ENCODE peak calls at places on chromosomes 7 and 10, in six cellular contexts. Q, J, E, I, O and Y are unnamed samples.
A peak's percentile ranks its signal among the peaks of the same experiment; 100 is the strongest.

GRCh38 chr7:132861940-132862554 is 219.8 kb downstream of the CHCHD3 start:
- DNase-seq in Q (no peak), J (no peak), E (peak; percentile 38), I (no peak), O (no peak), Y (no peak)

GRCh38 chr7:17434191-17434590 is 135.7 kb downstream of the AHR start:
- DNase-seq in Q (no peak), J (no peak), E (no peak), I (no peak), O (no peak), Y (no peak)

GRCh38 chr10:132452651-132453469 is 55.9 kb downstream of the PWWP2B start:
- DNase-seq in Q (peak; percentile 94), J (peak; percentile 92), E (peak; percentile 81), I (peak; percentile 98), O (peak; percentile 92), Y (no peak)

GRCh38 chr10:70053212-70053895 is 708 bp downstream of the MACROH2A2 start:
- DNase-seq in Q (peak; percentile 30), J (no peak), E (peak; percentile 41), I (no peak), O (peak; percentile 64), Y (no peak)

GRCh38 chr10:3068968-3069737 is 1.8 kb downstream of the PFKP start:
- DNase-seq in Q (peak; percentile 38), J (no peak), E (no peak), I (no peak), O (no peak), Y (no peak)

GRCh38 chr10:95196053-95196452 is 2.0 kb downstream of the ACSM6 start:
- DNase-seq in Q (no peak), J (no peak), E (no peak), I (no peak), O (no peak), Y (no peak)

GRCh38 chr10:28280652-28281051 is 22.2 kb downstream of the MPP7 start:
- DNase-seq in Q (no peak), J (no peak), E (no peak), I (no peak), O (no peak), Y (no peak)

GRCh38 chr10:91604936-91605534 is 27.8 kb downstream of the PPP1R3C start:
- DNase-seq in Q (no peak), J (no peak), E (peak; percentile 67), I (no peak), O (no peak), Y (no peak)

GRCh38 chr7:120658516-120658915 is 199.4 kb downstream of the TSPAN12 start:
- DNase-seq in Q (no peak), J (no peak), E (no peak), I (no peak), O (no peak), Y (no peak)
- H3K36me3 ChIP-seq in Q (no peaks in the 10 kb centered on the region), J (no peaks in the 10 kb centered on the region), E (no peaks in the 10 kb centered on the region), I (no peaks in the 10 kb centered on the region), O (no peaks in the 10 kb centered on the region), Y (no peaks in the 10 kb centered on the region)

GRCh38 chr7:114422478-114423217 is 8.0 kb downstream of the FOXP2 start:
- DNase-seq in Q (no peak), J (no peak), E (peak; percentile 19), I (no peak), O (no peak), Y (no peak)
- TF ChIP-seq CTCF in Q (peak; percentile 30), J (no peak), E (peak; percentile 52), I (no peak), O (peak; percentile 23), Y (no peak)

GRCh38 chr7:140053812-140054539 is 8.8 kb downstream of the PARP12 start:
- DNase-seq in Q (no peak), J (no peak), E (no peak), I (no peak), O (no peak), Y (no peak)
- H3K36me3 ChIP-seq in Q (peaks cover 4% of the 10 kb centered on the region), J (no peaks in the 10 kb centered on the region), E (peaks cover 14% of the 10 kb centered on the region), I (peaks cover 47% of the 10 kb centered on the region), O (peaks cover 15% of the 10 kb centered on the region), Y (peaks cover 11% of the 10 kb centered on the region)

DNA sequence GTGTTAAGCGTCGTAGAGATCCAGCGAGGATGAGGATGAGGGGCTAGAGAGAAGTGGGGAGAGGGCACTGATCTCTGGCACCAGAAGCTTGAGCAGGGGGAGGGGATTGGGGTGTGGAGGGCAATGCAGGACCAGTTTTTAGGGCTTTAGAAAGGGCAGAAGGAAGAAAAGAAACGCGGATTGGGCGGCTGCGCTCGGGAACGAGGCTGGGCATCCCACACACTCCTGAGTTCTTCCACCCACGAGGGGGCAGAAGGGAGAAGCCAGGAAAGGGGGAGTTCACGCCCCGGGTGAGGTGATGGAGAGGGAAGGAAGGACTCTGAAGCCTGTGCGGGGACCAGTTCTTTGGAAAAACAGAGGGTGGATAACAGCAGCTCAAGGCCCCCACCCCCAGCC is 6.1 kb upstream of the VGF start:
- DNase-seq in Q (no peak), J (no peak), E (no peak), I (no peak), O (no peak), Y (no peak)
- TF ChIP-seq CTCF in Q (no peak), J (no peak), E (peak; percentile 34), I (no peak), O (no peak), Y (no peak)

GRCh38 chr7:6121141-6121540 is 90.0 kb downstream of the ANKRD61 start:
- DNase-seq in Q (no peak), J (no peak), E (peak; percentile 28), I (no peak), O (no peak), Y (no peak)

GRCh38 chr7:6116216-6116615 is 85.0 kb downstream of the ANKRD61 start:
- DNase-seq in Q (no peak), J (no peak), E (no peak), I (no peak), O (no peak), Y (no peak)

GRCh38 chr7:6117533-6117932 is 86.4 kb downstream of the ANKRD61 start:
- DNase-seq in Q (no peak), J (no peak), E (no peak), I (no peak), O (no peak), Y (no peak)
- H3K36me3 ChIP-seq in Q (no peaks in the 10 kb centered on the region), J (no peaks in the 10 kb centered on the region), E (peaks cover 62% of the 10 kb centered on the region), I (peaks cover 96% of the 10 kb centered on the region), O (peaks cover 52% of the 10 kb centered on the region), Y (peaks cover 88% of the 10 kb centered on the region)

GRCh38 chr10:106919798-106920382 is 244.6 kb downstream of the SORCS1 start:
- DNase-seq in Q (no peak), J (no peak), E (no peak), I (no peak), O (no peak), Y (no peak)

GRCh38 chr10:106920538-106920937 is 244.0 kb downstream of the SORCS1 start:
- DNase-seq in Q (no peak), J (no peak), E (no peak), I (no peak), O (no peak), Y (no peak)

GRCh38 chr10:106913294-106913693 is 251.2 kb downstream of the SORCS1 start:
- DNase-seq in Q (no peak), J (no peak), E (no peak), I (no peak), O (no peak), Y (no peak)

DNA sequence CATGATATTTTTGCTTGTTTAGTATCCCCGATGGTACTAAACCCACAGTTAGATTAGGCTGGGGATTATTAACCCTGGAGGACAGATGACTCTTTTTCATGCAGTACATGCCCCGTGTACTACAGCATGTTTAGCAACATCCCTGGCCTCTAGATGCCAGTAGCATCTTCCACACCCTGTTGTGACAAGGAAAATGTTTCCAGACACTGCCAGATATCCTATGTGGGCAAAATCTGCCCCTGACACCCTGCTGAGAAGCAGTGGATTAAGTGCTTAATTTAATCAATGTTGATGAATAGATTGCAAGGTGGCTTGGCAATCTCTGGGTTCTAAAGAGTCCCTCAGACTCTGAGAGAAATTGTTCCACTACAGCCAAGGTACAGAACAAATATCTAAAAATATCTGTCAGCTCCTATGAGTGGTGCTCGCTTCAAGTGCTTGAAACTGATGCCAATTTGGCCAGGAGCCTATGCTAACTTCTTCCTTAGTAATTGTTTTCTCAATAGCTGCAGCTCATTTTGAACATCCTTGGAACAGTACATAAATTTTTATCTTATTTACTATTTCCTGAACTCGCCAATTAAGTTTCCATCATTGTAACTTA is 247.0 kb downstream of the SORCS1 start:
- DNase-seq in Q (no peak), J (no peak), E (no peak), I (no peak), O (no peak), Y (no peak)
- TF ChIP-seq CTCF in Q (no peak), J (no peak), E (no peak), I (no peak), O (no peak), Y (no peak)

GRCh38 chr7:99392046-99392445 is 16.4 kb downstream of the PDAP1 start:
- DNase-seq in Q (peak; percentile 53), J (no peak), E (no peak), I (no peak), O (no peak), Y (no peak)
- H3K36me3 ChIP-seq in Q (peaks cover 17% of the 10 kb centered on the region), J (no peaks in the 10 kb centered on the region), E (peaks cover 10% of the 10 kb centered on the region), I (peaks cover 100% of the 10 kb centered on the region), O (peaks cover 36% of the 10 kb centered on the region), Y (peaks cover 75% of the 10 kb centered on the region)

GRCh38 chr7:130278892-130279690 is 12.4 kb downstream of the CPA2 start:
- DNase-seq in Q (no peak), J (no peak), E (peak; percentile 78), I (no peak), O (no peak), Y (no peak)

GRCh38 chr7:130275826-130276291 is 9.2 kb downstream of the CPA2 start:
- DNase-seq in Q (no peak), J (no peak), E (peak; percentile 25), I (no peak), O (no peak), Y (no peak)

GRCh38 chr7:130276796-130277762 is 10.4 kb downstream of the CPA2 start:
- DNase-seq in Q (no peak), J (no peak), E (peak; percentile 40), I (no peak), O (no peak), Y (no peak)

GRCh38 chr7:130274983-130275649 is 8.5 kb downstream of the CPA2 start:
- DNase-seq in Q (no peak), J (no peak), E (no peak), I (no peak), O (no peak), Y (no peak)

GRCh38 chr7:130277763-130278643 is 11.3 kb downstream of the CPA2 start:
- DNase-seq in Q (peak; percentile 42), J (no peak), E (peak; percentile 24), I (no peak), O (peak; percentile 62), Y (no peak)
- TF ChIP-seq CTCF in Q (peak; percentile 34), J (no peak), E (peak; percentile 44), I (peak; percentile 50), O (peak; percentile 53), Y (peak; percentile 16)

GRCh38 chr7:44676776-44677175 is 70.3 kb downstream of the OGDH start:
- DNase-seq in Q (no peak), J (no peak), E (no peak), I (peak; percentile 7), O (no peak), Y (no peak)
- H3K36me3 ChIP-seq in Q (peaks cover 3% of the 10 kb centered on the region), J (no peaks in the 10 kb centered on the region), E (peaks cover 14% of the 10 kb centered on the region), I (peaks cover 93% of the 10 kb centered on the region), O (peaks cover 22% of the 10 kb centered on the region), Y (peaks cover 62% of the 10 kb centered on the region)